ENCODE peak calls at places on chromosomes 6 and 20, in five cellular contexts. One of them, this sample, is unnamed.

GRCh38 chr6:33949111-33949510 is 145.3 kb upstream of the MLN start:
- DNase-seq in breast epithelium: peak; percentile 35
- DNase-seq in ovary: no peak
- DNase-seq in heart left ventricle: no peak
- DNase-seq in upper lobe of left lung: no peak
- DNase-seq in this sample: no peak

GRCh38 chr6:166765234-166765541 is 138.1 kb upstream of the RPS6KA2 start:
- DNase-seq in ovary: no peak
- DNase-seq in heart left ventricle: no peak
- DNase-seq in breast epithelium: no peak
- DNase-seq in upper lobe of left lung: peak; percentile 60
- DNase-seq in this sample: no peak

GRCh38 chr6:163416640-163417253 is 2.2 kb downstream of the QKI start:
- DNase-seq in heart left ventricle: no peak
- DNase-seq in breast epithelium: no peak
- DNase-seq in upper lobe of left lung: no peak
- DNase-seq in ovary: peak; percentile 40
- DNase-seq in this sample: no peak

GRCh38 chr20:12201289-12201991 is 283.7 kb downstream of the BTBD3 start:
- DNase-seq in heart left ventricle: peak; percentile 55
- DNase-seq in breast epithelium: no peak
- DNase-seq in upper lobe of left lung: no peak
- DNase-seq in ovary: no peak
- DNase-seq in this sample: no peak

GRCh38 chr6:13681305-13682061 is 30.2 kb downstream of the RANBP9 start:
- DNase-seq in ovary: no peak
- DNase-seq in breast epithelium: no peak
- DNase-seq in heart left ventricle: no peak
- DNase-seq in upper lobe of left lung: no peak
- DNase-seq in this sample: no peak

GRCh38 chr6:98641929-98642328 is 192.4 kb upstream of the POU3F2 start:
- DNase-seq in heart left ventricle: no peak
- DNase-seq in breast epithelium: no peak
- DNase-seq in ovary: no peak
- DNase-seq in upper lobe of left lung: no peak
- DNase-seq in this sample: no peak

GRCh38 chr6:33862536-33862935 is 58.7 kb upstream of the MLN start:
- DNase-seq in breast epithelium: no peak
- DNase-seq in ovary: no peak
- DNase-seq in heart left ventricle: no peak
- DNase-seq in upper lobe of left lung: no peak
- DNase-seq in this sample: no peak

GRCh38 chr6:80543598-80544181 is 437.2 kb downstream of the BCKDHB start:
- DNase-seq in breast epithelium: no peak
- DNase-seq in ovary: no peak
- DNase-seq in heart left ventricle: no peak
- DNase-seq in upper lobe of left lung: no peak
- DNase-seq in this sample: peak; percentile 7

GRCh38 chr6:1864496-1864895 is 254.8 kb downstream of the FOXC1 start:
- DNase-seq in upper lobe of left lung: no peak
- DNase-seq in breast epithelium: no peak
- DNase-seq in ovary: no peak
- DNase-seq in heart left ventricle: no peak
- DNase-seq in this sample: no peak

GRCh38 chr20:2365666-2366065 is 15.0 kb upstream of the TGM6 start:
- DNase-seq in breast epithelium: no peak
- DNase-seq in ovary: no peak
- DNase-seq in heart left ventricle: no peak
- DNase-seq in upper lobe of left lung: no peak
- DNase-seq in this sample: no peak

GRCh38 chr6:111925296-111925695 is 52.0 kb upstream of the FYN start:
- DNase-seq in heart left ventricle: no peak
- DNase-seq in breast epithelium: no peak
- DNase-seq in ovary: no peak
- DNase-seq in upper lobe of left lung: no peak
- DNase-seq in this sample: peak; percentile 13

GRCh38 chr6:88538130-88538706 is 372.1 kb upstream of the CNR1 start:
- DNase-seq in ovary: no peak
- DNase-seq in breast epithelium: no peak
- DNase-seq in upper lobe of left lung: no peak
- DNase-seq in heart left ventricle: no peak
- DNase-seq in this sample: no peak

GRCh38 chr6:46390153-46390876 is 100.9 kb downstream of the RCAN2 start:
- DNase-seq in breast epithelium: no peak
- DNase-seq in heart left ventricle: no peak
- DNase-seq in ovary: no peak
- DNase-seq in upper lobe of left lung: no peak
- DNase-seq in this sample: no peak

GRCh38 chr6:110814488-110815259 is 595 bp downstream of the CDK19 start:
- DNase-seq in ovary: peak; percentile 44
- DNase-seq in breast epithelium: peak; percentile 53
- DNase-seq in upper lobe of left lung: peak; percentile 93
- DNase-seq in heart left ventricle: peak; percentile 53
- DNase-seq in this sample: peak; percentile 23

GRCh38 chr6:169999367-169999766 is 247.9 kb downstream of the ERMARD start:
- DNase-seq in upper lobe of left lung: no peak
- DNase-seq in breast epithelium: no peak
- DNase-seq in heart left ventricle: no peak
- DNase-seq in ovary: no peak
- DNase-seq in this sample: no peak

GRCh38 chr6:33091957-33092356 is 16.2 kb downstream of the HLA-DPB1 start:
- DNase-seq in upper lobe of left lung: no peak
- DNase-seq in heart left ventricle: no peak
- DNase-seq in ovary: no peak
- DNase-seq in breast epithelium: no peak
- DNase-seq in this sample: no peak

GRCh38 chr6:134123666-134124208 is 71.3 kb upstream of the SLC2A12 start:
- DNase-seq in ovary: no peak
- DNase-seq in upper lobe of left lung: no peak
- DNase-seq in heart left ventricle: no peak
- DNase-seq in breast epithelium: no peak
- DNase-seq in this sample: no peak

GRCh38 chr6:145756170-145756662 is 20.9 kb upstream of the EPM2A start:
- DNase-seq in ovary: no peak
- DNase-seq in heart left ventricle: peak; percentile 50
- DNase-seq in upper lobe of left lung: no peak
- DNase-seq in breast epithelium: no peak
- DNase-seq in this sample: no peak

GRCh38 chr6:30883743-30884520 is at the start of gene DDR1:
- DNase-seq in heart left ventricle: peak; percentile 79
- DNase-seq in ovary: peak; percentile 92
- DNase-seq in breast epithelium: peak; percentile 87
- DNase-seq in upper lobe of left lung: peak; percentile 94
- DNase-seq in this sample: peak; percentile 59

GRCh38 chr20:37574199-37574890 is 46.7 kb upstream of the BLCAP start:
- DNase-seq in breast epithelium: no peak
- DNase-seq in upper lobe of left lung: peak; percentile 39
- DNase-seq in ovary: no peak
- DNase-seq in heart left ventricle: no peak
- DNase-seq in this sample: peak; percentile 56

GRCh38 chr20:2234788-2235187 is 61.0 kb upstream of the TGM3 start:
- DNase-seq in upper lobe of left lung: no peak
- DNase-seq in ovary: no peak
- DNase-seq in heart left ventricle: no peak
- DNase-seq in breast epithelium: no peak
- DNase-seq in this sample: no peak

GRCh38 chr6:110629153-110629552 is 152.7 kb upstream of the SLC22A16 start:
- DNase-seq in heart left ventricle: no peak
- DNase-seq in upper lobe of left lung: no peak
- DNase-seq in ovary: no peak
- DNase-seq in breast epithelium: no peak
- DNase-seq in this sample: no peak

GRCh38 chr6:53947780-53948179 is 153.0 kb downstream of the LRRC1 start:
- DNase-seq in ovary: no peak
- DNase-seq in breast epithelium: no peak
- DNase-seq in upper lobe of left lung: no peak
- DNase-seq in heart left ventricle: no peak
- DNase-seq in this sample: no peak

GRCh38 chr6:3165631-3166534 is 8.5 kb upstream of the TUBB2A start:
- DNase-seq in ovary: no peak
- DNase-seq in heart left ventricle: no peak
- DNase-seq in upper lobe of left lung: no peak
- DNase-seq in breast epithelium: no peak
- DNase-seq in this sample: no peak

GRCh38 chr20:6058684-6059295 is 4.9 kb upstream of the LRRN4 start:
- DNase-seq in breast epithelium: no peak
- DNase-seq in upper lobe of left lung: peak; percentile 46
- DNase-seq in ovary: no peak
- DNase-seq in heart left ventricle: no peak
- DNase-seq in this sample: no peak

GRCh38 chr6:53148684-53149083 is at the start of gene GCM1:
- DNase-seq in ovary: no peak
- DNase-seq in upper lobe of left lung: no peak
- DNase-seq in heart left ventricle: no peak
- DNase-seq in breast epithelium: no peak
- DNase-seq in this sample: no peak

GRCh38 chr6:43644940-43645612 is at the start of gene RSPH9:
- DNase-seq in breast epithelium: no peak
- DNase-seq in upper lobe of left lung: peak; percentile 88
- DNase-seq in heart left ventricle: peak; percentile 78
- DNase-seq in ovary: peak; percentile 51
- DNase-seq in this sample: no peak

GRCh38 chr20:35463455-35464300 is 8.3 kb downstream of the CEP250 start:
- DNase-seq in upper lobe of left lung: no peak
- DNase-seq in breast epithelium: no peak
- DNase-seq in ovary: peak; percentile 39
- DNase-seq in heart left ventricle: peak; percentile 40
- DNase-seq in this sample: peak; percentile 47

GRCh38 chr6:81743649-81744048 is 8.8 kb downstream of the TENT5A start:
- DNase-seq in ovary: no peak
- DNase-seq in breast epithelium: no peak
- DNase-seq in heart left ventricle: no peak
- DNase-seq in upper lobe of left lung: no peak
- DNase-seq in this sample: no peak

DNA sequence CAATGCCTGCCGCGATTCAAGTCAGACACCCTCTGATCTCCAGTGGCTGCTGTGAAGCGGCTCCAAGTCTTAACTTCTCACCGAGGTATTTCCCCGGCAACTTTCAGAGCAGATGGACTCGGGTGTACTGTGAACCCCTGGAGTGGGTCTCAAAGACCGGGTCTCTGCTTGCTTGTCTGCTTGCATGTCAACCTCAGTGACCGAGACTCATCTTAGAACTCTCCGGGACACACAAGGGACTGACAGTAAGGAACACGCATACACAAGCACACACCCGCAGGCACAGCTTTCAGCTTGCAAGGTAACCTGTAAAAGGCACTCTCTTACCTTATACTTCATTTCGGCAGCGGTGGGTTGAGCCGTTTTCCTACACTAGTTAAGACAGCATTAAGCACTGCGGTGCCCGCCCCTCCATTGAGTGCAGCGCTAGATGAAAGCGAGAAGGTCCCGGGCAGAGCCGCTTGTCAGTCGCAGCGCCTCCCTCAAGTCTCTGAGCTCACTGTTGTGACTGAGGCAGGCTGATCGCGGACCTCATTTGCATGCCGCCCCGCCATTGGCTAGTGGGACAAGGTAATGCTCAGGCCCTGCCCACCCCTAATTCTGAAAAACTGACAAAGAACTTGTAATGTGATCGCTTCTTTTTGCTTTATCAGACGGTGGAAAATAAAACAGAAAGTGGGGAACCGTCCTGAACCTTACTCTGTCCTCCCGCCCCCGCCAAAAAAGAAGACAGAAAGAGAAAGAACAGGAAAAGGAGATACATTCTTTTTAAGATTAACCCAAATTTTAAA is at the start of gene NEDD9:
- DNase-seq in upper lobe of left lung: peak; percentile 91
- DNase-seq in ovary: peak; percentile 90
- DNase-seq in heart left ventricle: peak; percentile 96
- DNase-seq in breast epithelium: peak; percentile 97
- DNase-seq in this sample: peak; percentile 86
- TF ChIP-seq POLR2A in upper lobe of left lung: peak; percentile 99
- TF ChIP-seq POLR2A in ovary: peak; percentile 85
- TF ChIP-seq POLR2A in heart left ventricle: peak; percentile 99
- TF ChIP-seq POLR2A in breast epithelium: peak; percentile 94
- TF ChIP-seq POLR2A in this sample: peak; percentile 96

GRCh38 chr20:63740501-63741353 is 1.2 kb downstream of the SLC2A4RG start:
- DNase-seq in heart left ventricle: peak; percentile 94
- DNase-seq in breast epithelium: peak; percentile 95
- DNase-seq in upper lobe of left lung: peak; percentile 98
- DNase-seq in ovary: peak; percentile 98
- DNase-seq in this sample: peak; percentile 98
- TF ChIP-seq POLR2A in heart left ventricle: peak; percentile 26
- TF ChIP-seq POLR2A in breast epithelium: peak; percentile 25
- TF ChIP-seq POLR2A in upper lobe of left lung: peak; percentile 45
- TF ChIP-seq POLR2A in ovary: peak; percentile 11
- TF ChIP-seq POLR2A in this sample: peak; percentile 63

GRCh38 chr6:42450314-42451145 is 1.2 kb downstream of the TRERF1 start:
- DNase-seq in ovary: peak; percentile 25
- DNase-seq in heart left ventricle: no peak
- DNase-seq in breast epithelium: no peak
- DNase-seq in upper lobe of left lung: peak; percentile 24
- DNase-seq in this sample: peak; percentile 28

GRCh38 chr6:42453027-42453648 is 1.4 kb upstream of the TRERF1 start:
- DNase-seq in breast epithelium: peak; percentile 80
- DNase-seq in upper lobe of left lung: peak; percentile 94
- DNase-seq in heart left ventricle: peak; percentile 92
- DNase-seq in ovary: peak; percentile 89
- DNase-seq in this sample: peak; percentile 90

GRCh38 chr6:42452171-42453026 is 673 bp upstream of the TRERF1 start:
- DNase-seq in upper lobe of left lung: peak; percentile 91
- DNase-seq in ovary: peak; percentile 82
- DNase-seq in breast epithelium: peak; percentile 73
- DNase-seq in heart left ventricle: peak; percentile 73
- DNase-seq in this sample: peak; percentile 45

GRCh38 chr6:42451146-42451594 is 556 bp downstream of the TRERF1 start:
- DNase-seq in upper lobe of left lung: no peak
- DNase-seq in ovary: peak; percentile 17
- DNase-seq in heart left ventricle: no peak
- DNase-seq in breast epithelium: no peak
- DNase-seq in this sample: no peak

GRCh38 chr6:42451595-42452170 is at the start of gene TRERF1:
- DNase-seq in heart left ventricle: peak; percentile 52
- DNase-seq in ovary: peak; percentile 54
- DNase-seq in breast epithelium: no peak
- DNase-seq in upper lobe of left lung: peak; percentile 87
- DNase-seq in this sample: peak; percentile 67
- TF ChIP-seq POLR2A in heart left ventricle: no peak
- TF ChIP-seq POLR2A in ovary: no peak
- TF ChIP-seq POLR2A in breast epithelium: no peak
- TF ChIP-seq POLR2A in upper lobe of left lung: no peak
- TF ChIP-seq POLR2A in this sample: peak; percentile 19

DNA sequence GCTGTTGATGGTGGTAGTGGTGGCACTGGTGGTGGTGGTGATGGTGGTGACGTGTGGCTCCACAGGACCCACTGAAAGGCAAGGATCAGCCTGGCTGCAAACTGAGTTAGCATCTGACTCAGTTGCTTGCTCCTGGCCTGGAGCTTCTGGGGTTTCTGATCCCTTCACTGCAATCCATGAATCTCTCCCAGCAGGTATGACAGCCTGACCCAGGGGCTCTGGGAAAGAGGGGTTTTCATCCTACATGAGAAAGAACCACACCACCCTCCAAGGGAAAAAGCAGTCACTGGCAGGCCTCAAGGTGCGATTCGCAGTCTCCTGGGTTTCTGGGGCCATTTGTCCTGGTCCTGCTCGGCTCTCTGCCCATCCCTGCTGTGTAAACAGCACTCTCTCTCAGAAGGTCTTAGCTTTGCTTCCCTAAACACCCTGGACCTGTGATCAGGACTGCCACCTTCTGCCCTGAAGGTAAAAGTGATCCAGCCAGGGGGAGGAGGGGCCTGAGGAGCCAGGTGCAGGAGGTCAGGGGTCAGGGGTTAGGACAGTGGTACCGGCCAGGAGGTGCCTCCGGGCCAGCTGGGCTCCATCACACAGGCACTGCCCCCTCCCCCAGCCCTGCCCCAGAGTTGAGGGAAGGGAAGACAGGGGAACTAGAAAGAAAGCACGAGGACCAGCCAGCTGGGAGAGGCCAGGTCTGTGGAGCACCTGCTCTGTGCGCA is 152.0 kb downstream of the BMP7 start:
- DNase-seq in heart left ventricle: no peak
- DNase-seq in ovary: no peak
- DNase-seq in upper lobe of left lung: no peak
- DNase-seq in breast epithelium: no peak
- DNase-seq in this sample: no peak
- TF ChIP-seq POLR2A in heart left ventricle: no peak
- TF ChIP-seq POLR2A in ovary: no peak
- TF ChIP-seq POLR2A in upper lobe of left lung: no peak
- TF ChIP-seq POLR2A in breast epithelium: no peak
- TF ChIP-seq POLR2A in this sample: no peak

This sample was measured in H54.